ENCODE peak calls at places on chromosomes 13 and 19, in four cellular contexts. E, J, I and A are unnamed samples.

GRCh38 chr13:27006519-27007161 is 165.0 kb downstream of the USP12 start:
- DNase-seq in E (no peak), J (no peak), I (peak), A (no peak)

GRCh38 chr13:27035892-27036235 is 135.7 kb downstream of the USP12 start:
- DNase-seq in E (no peak), J (peak), I (no peak), A (no peak)

GRCh38 chr13:39379667-39380655 is 223.0 kb downstream of the LHFPL6 start:
- DNase-seq in E (no peak), J (no peak), I (no peak), A (no peak)

GRCh38 chr19:33040994-33041827 is 23.5 kb downstream of the RHPN2 start:
- DNase-seq in E (peak), J (no peak), I (no peak), A (peak)

GRCh38 chr19:38989066-38989605 is 13.6 kb upstream of the FBXO17 start:
- DNase-seq in E (no peak), J (peak), I (peak), A (no peak)

GRCh38 chr19:991174-991931 is 7.2 kb downstream of the WDR18 start:
- DNase-seq in E (no peak), J (peak), I (peak), A (no peak)

GRCh38 chr19:55930996-55931515 is 1.1 kb downstream of the NLRP13 start:
- DNase-seq in E (peak), J (no peak), I (no peak), A (no peak)

GRCh38 chr19:46081928-46082727 is 41.3 kb upstream of the IGFL4 start:
- DNase-seq in E (peak), J (peak), I (no peak), A (peak)

GRCh38 chr13:109331898-109332297 is 454.5 kb downstream of the IRS2 start:
- DNase-seq in E (no peak), J (no peak), I (no peak), A (no peak)

GRCh38 chr19:53147645-53148044 is 11.2 kb downstream of the ZNF347 start:
- DNase-seq in E (no peak), J (no peak), I (no peak), A (no peak)

GRCh38 chr19:46475976-46476375 is 4.6 kb upstream of the PNMA8A start:
- DNase-seq in E (no peak), J (no peak), I (no peak), A (no peak)

GRCh38 chr13:84917252-84917878 is 881.9 kb downstream of the SLITRK6 start:
- DNase-seq in E (no peak), J (no peak), I (no peak), A (peak)

GRCh38 chr13:50309872-50310594 is 294.8 kb downstream of the KCNRG start:
- DNase-seq in E (no peak), J (peak), I (no peak), A (peak)

GRCh38 chr13:112812306-112813034 is 122.6 kb downstream of the ATP11A start:
- DNase-seq in E (no peak), J (no peak), I (no peak), A (no peak)

GRCh38 chr13:79678100-79678499 is 197.1 kb downstream of the NDFIP2 start:
- DNase-seq in E (no peak), J (no peak), I (no peak), A (peak)

GRCh38 chr13:33169273-33169980 is 116.1 kb downstream of the STARD13 start:
- DNase-seq in E (no peak), J (no peak), I (no peak), A (no peak)

GRCh38 chr19:45164577-45165335 is 4.0 kb upstream of the NKPD1 start:
- DNase-seq in E (peak), J (peak), I (peak), A (peak)

GRCh38 chr13:45949161-45949560 is 97.6 kb upstream of the SIAH3 start:
- DNase-seq in E (no peak), J (no peak), I (no peak), A (no peak)

GRCh38 chr13:99895428-99895998 is 76.1 kb downstream of the ZIC5 start:
- DNase-seq in E (no peak), J (no peak), I (no peak), A (no peak)

GRCh38 chr13:100854091-100854490 is 179.5 kb upstream of the TMTC4 start:
- DNase-seq in E (no peak), J (no peak), I (peak), A (no peak)

GRCh38 chr19:45177817-45178261 is at the start of gene TRAPPC6A:
- DNase-seq in E (no peak), J (no peak), I (peak), A (no peak)

GRCh38 chr13:32208860-32209259 is 106.3 kb downstream of the ZAR1L start:
- DNase-seq in E (no peak), J (no peak), I (no peak), A (no peak)

GRCh38 chr13:98222081-98222554 is 45.0 kb upstream of the RNF113B start:
- DNase-seq in E (no peak), J (no peak), I (no peak), A (no peak)

GRCh38 chr13:24293761-24294160 is 15.6 kb upstream of the C1QTNF9 start:
- DNase-seq in E (no peak), J (no peak), I (no peak), A (no peak)

GRCh38 chr13:50073340-50073739 is 58.1 kb downstream of the KCNRG start:
- DNase-seq in E (no peak), J (no peak), I (no peak), A (no peak)

GRCh38 chr13:107608736-107609135 is 606.6 kb downstream of the LIG4 start:
- DNase-seq in E (no peak), J (no peak), I (no peak), A (no peak)

GRCh38 chr13:41833851-41834250 is 127.1 kb downstream of the VWA8 start:
- DNase-seq in E (no peak), J (no peak), I (no peak), A (no peak)

GRCh38 chr19:16470911-16471811 is 609 bp downstream of the EPS15L1 start:
- DNase-seq in E (no peak), J (peak), I (no peak), A (no peak)

GRCh38 chr19:47430041-47430802 is 10.9 kb upstream of the MEIS3 start:
- DNase-seq in E (no peak), J (no peak), I (peak), A (no peak)

GRCh38 chr19:5313307-5313706 is 27.3 kb downstream of the PTPRS start:
- DNase-seq in E (no peak), J (no peak), I (no peak), A (peak)

GRCh38 chr13:46377554-46377953 is 9.5 kb downstream of the RUBCNL start:
- DNase-seq in E (no peak), J (no peak), I (no peak), A (no peak)

GRCh38 chr13:38954844-38955243 is 35.8 kb downstream of the STOML3 start:
- DNase-seq in E (no peak), J (no peak), I (no peak), A (no peak)

GRCh38 chr19:46725036-46725820 is 8.3 kb upstream of the PRKD2 start:
- DNase-seq in E (no peak), J (no peak), I (no peak), A (no peak)

GRCh38 chr13:34816543-34816942 is 125.5 kb upstream of the NBEA start:
- DNase-seq in E (no peak), J (no peak), I (no peak), A (no peak)

GRCh38 chr13:46104868-46105267 is at the start of gene CPB2:
- DNase-seq in E (no peak), J (no peak), I (no peak), A (peak)

GRCh38 chr19:19356500-19356899 is 35.9 kb downstream of the MAU2 start:
- DNase-seq in E (no peak), J (no peak), I (no peak), A (no peak)

GRCh38 chr19:19355606-19356139 is 35.0 kb downstream of the MAU2 start:
- DNase-seq in E (no peak), J (no peak), I (no peak), A (no peak)

GRCh38 chr19:19356901-19357566 is 36.4 kb downstream of the MAU2 start:
- DNase-seq in E (no peak), J (no peak), I (no peak), A (no peak)

GRCh38 chr19:19362075-19362474 is 41.4 kb downstream of the MAU2 start:
- DNase-seq in E (no peak), J (no peak), I (no peak), A (no peak)

DNA sequence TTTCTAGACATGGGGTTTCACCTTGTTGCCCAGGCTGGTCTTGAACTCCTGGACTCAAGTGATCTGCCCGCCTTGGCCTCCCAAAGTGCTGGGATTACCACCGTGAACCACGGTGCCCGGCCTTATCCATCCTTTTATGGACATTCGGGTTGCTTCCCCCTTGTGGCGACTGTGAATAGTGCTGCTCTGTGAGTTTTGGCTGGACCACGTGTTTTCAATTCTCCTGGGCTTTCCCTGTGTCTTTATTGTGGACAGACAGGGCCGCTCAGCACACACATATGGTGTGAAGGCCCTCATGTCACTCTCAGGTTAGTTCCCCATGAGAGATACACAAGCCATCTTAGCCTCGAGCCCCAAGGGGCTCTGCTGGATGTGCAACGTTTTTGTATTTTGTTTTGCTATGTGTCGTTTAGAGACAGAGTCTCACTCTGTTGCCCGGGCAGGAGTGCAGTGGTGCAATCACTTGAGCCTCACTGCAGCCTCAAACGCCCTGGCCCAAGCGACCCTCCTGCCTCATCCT is 40.5 kb downstream of the MAU2 start:
- DNase-seq in E (peak), J (peak), I (peak), A (peak)
- TF ChIP-seq TCF7 in E (no peak), J (no peak), I (no peak), A (no peak)

GRCh38 chr13:29500426-29500825 is 95.1 kb downstream of the SLC7A1 start:
- DNase-seq in E (no peak), J (no peak), I (no peak), A (no peak)
- TF ChIP-seq TCF7 in E (no peak), J (no peak), I (no peak), A (no peak)

GRCh38 chr13:29513002-29513980 is 82.2 kb downstream of the SLC7A1 start:
- DNase-seq in E (no peak), J (no peak), I (no peak), A (no peak)

GRCh38 chr13:29511980-29512379 is 83.5 kb downstream of the SLC7A1 start:
- DNase-seq in E (no peak), J (no peak), I (no peak), A (no peak)

GRCh38 chr13:29509999-29510586 is 85.4 kb downstream of the SLC7A1 start:
- DNase-seq in E (no peak), J (no peak), I (no peak), A (no peak)

GRCh38 chr13:29510698-29511438 is 84.6 kb downstream of the SLC7A1 start:
- DNase-seq in E (no peak), J (no peak), I (no peak), A (no peak)

DNA sequence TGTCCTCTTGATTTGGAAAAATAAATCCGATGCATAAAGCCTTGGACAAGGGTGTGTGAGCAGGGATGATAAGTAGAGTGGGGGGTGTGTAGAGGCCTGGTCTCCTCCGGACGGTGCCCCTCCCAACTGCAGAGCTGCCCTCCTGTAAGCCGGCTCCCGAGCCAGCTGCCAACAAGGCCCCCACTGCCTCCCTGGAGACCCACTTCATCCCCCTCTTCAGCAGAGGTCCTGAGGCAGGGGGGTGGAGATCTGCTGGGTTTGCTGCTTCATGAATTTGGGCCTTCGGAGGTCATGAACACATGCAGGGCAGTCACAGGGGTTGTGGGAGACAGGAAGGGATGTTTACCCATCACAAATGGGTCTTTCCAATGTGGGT is 84.1 kb downstream of the SLC7A1 start:
- DNase-seq in E (no peak), J (no peak), I (no peak), A (no peak)
- TF ChIP-seq TCF7 in E (no peak), J (no peak), I (no peak), A (no peak)

DNA sequence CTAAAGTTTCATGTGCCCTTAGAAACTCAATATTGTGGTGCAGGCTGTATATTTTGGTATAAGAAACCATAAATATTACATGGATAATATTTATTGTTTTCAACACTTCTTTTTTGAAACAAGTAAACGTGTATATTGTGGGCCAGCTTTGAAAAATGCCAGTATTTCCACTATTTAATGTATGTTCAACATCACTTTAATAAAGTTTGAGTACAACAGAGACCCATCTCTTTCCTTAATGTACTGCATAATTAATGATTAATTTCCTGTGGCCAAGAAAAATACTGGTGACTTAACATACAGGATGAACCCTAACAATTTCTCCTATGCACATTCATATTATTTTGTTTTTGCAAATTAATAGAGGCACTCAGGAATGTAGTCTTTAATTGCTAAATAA is 2891.5 kb downstream of the PCDH9 start:
- DNase-seq in E (no peak), J (no peak), I (no peak), A (no peak)
- TF ChIP-seq TCF7 in E (no peak), J (no peak), I (no peak), A (no peak)

GRCh38 chr19:7901337-7901736 is 2.3 kb upstream of the MAP2K7 start:
- DNase-seq in E (no peak), J (no peak), I (no peak), A (no peak)
- TF ChIP-seq TCF7 in E (no peak), J (no peak), I (no peak), A (no peak)